ENCODE peak calls at places on chromosome 1, in ten cellular contexts. B is activated T-cell treated with anti-CD3 and anti-CD28 coated beads for 1 hour; E is NCI-H1092; S is H9; I is lower lobe of right lung; G is tibial artery; X is effector memory CD4-positive, alpha-beta T cell; H is AG08395; K is posterior vena cava; Z is tibial nerve. F is an unnamed sample.

GRCh38 chr1:27864264-27864895 is 8.0 kb upstream of the THEMIS2 start:
- DNase-seq in G (no peak), H (no peak), X (no peak), B (no peak), Z (no peak), I (no peak), S (no peak), K (peak; percentile 56), E (no peak), F (no peak)

GRCh38 chr1:162861101-162861500 is at the start of gene CCDC190:
- DNase-seq in K (no peak), G (peak; percentile 63), Z (no peak), S (peak; percentile 31), H (peak; percentile 33), I (peak; percentile 49), B (no peak), E (no peak), X (no peak), F (no peak)

GRCh38 chr1:238823416-238823815 is 563.0 kb upstream of the CHRM3 start:
- DNase-seq in S (no peak), E (no peak), K (no peak), B (no peak), I (no peak), G (no peak), X (no peak), H (no peak), Z (no peak), F (no peak)

GRCh38 chr1:153532161-153532560 is 3.6 kb downstream of the S100A6 start:
- DNase-seq in I (no peak), S (no peak), K (peak; percentile 12), X (peak; percentile 41), E (no peak), B (no peak), H (no peak), Z (no peak), G (no peak), F (no peak)

GRCh38 chr1:154842635-154843034 is 27.4 kb downstream of the KCNN3 start:
- DNase-seq in X (no peak), Z (no peak), K (no peak), S (no peak), G (no peak), B (no peak), I (no peak), E (no peak), H (no peak), F (no peak)

GRCh38 chr1:3089490-3089889 is 20.5 kb downstream of the PRDM16 start:
- DNase-seq in E (no peak), X (no peak), S (no peak), H (no peak), Z (no peak), G (no peak), I (no peak), B (no peak), K (no peak), F (no peak)

GRCh38 chr1:2604854-2605753 is 18.5 kb downstream of the PRXL2B start:
- DNase-seq in B (no peak), G (no peak), E (no peak), I (no peak), Z (peak; percentile 11), K (no peak), X (no peak), S (no peak), H (no peak), F (no peak)

GRCh38 chr1:228838717-228839500 is 103.6 kb downstream of the RHOU start:
- DNase-seq in E (no peak), G (no peak), Z (no peak), I (no peak), H (no peak), X (no peak), S (no peak), K (no peak), B (no peak), F (no peak)

GRCh38 chr1:93874025-93874651 is 4.9 kb downstream of the DNTTIP2 start:
- DNase-seq in I (no peak), H (peak; percentile 47), X (no peak), B (no peak), E (no peak), Z (no peak), S (no peak), G (no peak), K (no peak), F (no peak)

GRCh38 chr1:154955718-154956513 is at the start of gene PBXIP1:
- DNase-seq in H (peak; percentile 98), I (no peak), G (peak; percentile 85), Z (peak; percentile 71), B (peak; percentile 62), X (peak; percentile 65), S (peak; percentile 95), E (peak; percentile 61), K (no peak), F (peak; percentile 76)

GRCh38 chr1:224884428-224884827 is 45.0 kb upstream of the DNAH14 start:
- DNase-seq in G (no peak), X (no peak), H (peak; percentile 14), Z (no peak), S (no peak), E (no peak), B (no peak), I (no peak), K (no peak), F (no peak)